ENCODE peak calls at places on chromosomes 11 and 22, in four cellular contexts. One of them, this sample, is unnamed.

GRCh38 chr11:78868563-78868962 is 293.9 kb upstream of the NARS2 start:
- DNase-seq in mesenchymal stem cell: no peak
- DNase-seq in neuronal stem cell: no peak
- DNase-seq in H1: no peak
- DNase-seq in this sample: no peak

GRCh38 chr11:11584937-11585336 is 36.9 kb downstream of the GALNT18 start:
- DNase-seq in mesenchymal stem cell: no peak
- DNase-seq in H1: no peak
- DNase-seq in neuronal stem cell: no peak
- DNase-seq in this sample: no peak

GRCh38 chr11:4105916-4106315 is 11.3 kb downstream of the RRM1 start:
- DNase-seq in neuronal stem cell: no peak
- DNase-seq in H1: no peak
- DNase-seq in mesenchymal stem cell: no peak
- DNase-seq in this sample: no peak

GRCh38 chr11:27041141-27041869 is 690 bp downstream of the BBOX1 start:
- DNase-seq in mesenchymal stem cell: no peak
- DNase-seq in neuronal stem cell: peak
- DNase-seq in H1: no peak
- DNase-seq in this sample: no peak

GRCh38 chr11:63871962-63872832 is 33.3 kb downstream of the MARK2 start:
- DNase-seq in H1: no peak
- DNase-seq in neuronal stem cell: no peak
- DNase-seq in mesenchymal stem cell: peak
- DNase-seq in this sample: peak

GRCh38 chr22:39148727-39149535 is 3.5 kb downstream of the CBX7 start:
- DNase-seq in mesenchymal stem cell: peak
- DNase-seq in H1: peak
- DNase-seq in neuronal stem cell: no peak
- DNase-seq in this sample: peak

GRCh38 chr11:107591446-107592236 is 694 bp downstream of the ELMOD1 start:
- DNase-seq in mesenchymal stem cell: peak
- DNase-seq in neuronal stem cell: peak
- DNase-seq in H1: peak
- DNase-seq in this sample: peak

GRCh38 chr11:119338318-119338890 is 2.3 kb downstream of the C1QTNF5 start:
- DNase-seq in mesenchymal stem cell: no peak
- DNase-seq in H1: peak
- DNase-seq in neuronal stem cell: peak
- DNase-seq in this sample: peak

DNA sequence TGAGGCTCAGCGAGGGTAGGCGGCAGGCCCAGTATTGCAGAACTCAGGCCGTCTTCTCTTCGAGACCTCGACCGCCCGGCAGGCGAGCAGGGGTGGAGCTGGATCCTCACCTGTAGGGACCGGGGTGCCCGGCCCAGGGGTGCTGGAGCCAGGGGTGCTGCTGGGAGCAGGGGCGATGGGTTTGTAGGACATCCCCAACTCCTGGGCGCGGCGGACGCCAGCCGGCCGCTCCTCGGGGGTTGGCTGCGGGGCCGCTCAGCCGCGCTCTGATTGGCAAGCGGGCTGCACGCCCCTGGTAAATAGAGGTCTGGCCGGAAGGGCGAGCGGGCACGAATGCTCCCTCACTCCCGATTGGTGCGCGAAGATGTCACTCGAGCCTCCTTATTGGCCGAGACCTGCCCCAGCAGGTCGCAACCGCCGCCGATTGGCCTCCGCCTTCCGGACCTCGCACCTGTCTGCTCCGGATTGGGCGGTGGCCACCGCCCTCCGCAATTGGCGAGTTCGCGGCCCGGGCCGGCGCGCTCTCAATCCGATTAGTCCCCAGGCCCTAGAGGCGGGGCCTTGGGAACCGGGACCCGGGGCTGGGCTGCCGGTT is at the start of gene CDK2AP2:
- DNase-seq in neuronal stem cell: peak
- DNase-seq in H1: peak
- DNase-seq in mesenchymal stem cell: peak
- DNase-seq in this sample: peak
- H3K4ac ChIP-seq in neuronal stem cell: no peak
- H3K4ac ChIP-seq in H1: no peak
- H3K4ac ChIP-seq in mesenchymal stem cell: peak
- H3K4ac ChIP-seq in this sample: no peak

GRCh38 chr11:128232588-128232987 is 354.8 kb downstream of the ETS1 start:
- DNase-seq in mesenchymal stem cell: no peak
- DNase-seq in H1: no peak
- DNase-seq in neuronal stem cell: no peak
- DNase-seq in this sample: no peak
- H2BK12ac ChIP-seq in mesenchymal stem cell: no peak
- H2BK12ac ChIP-seq in H1: no peak
- H2BK12ac ChIP-seq in neuronal stem cell: no peak
- H2BK12ac ChIP-seq in this sample: no peak

GRCh38 chr11:123536690-123537437 is 106.8 kb downstream of the GRAMD1B start:
- DNase-seq in mesenchymal stem cell: peak
- DNase-seq in H1: no peak
- DNase-seq in neuronal stem cell: no peak
- DNase-seq in this sample: peak
- H3K27ac ChIP-seq in mesenchymal stem cell: no peak
- H3K27ac ChIP-seq in H1: peak
- H3K27ac ChIP-seq in neuronal stem cell: no peak
- H3K27ac ChIP-seq in this sample: peak

DNA sequence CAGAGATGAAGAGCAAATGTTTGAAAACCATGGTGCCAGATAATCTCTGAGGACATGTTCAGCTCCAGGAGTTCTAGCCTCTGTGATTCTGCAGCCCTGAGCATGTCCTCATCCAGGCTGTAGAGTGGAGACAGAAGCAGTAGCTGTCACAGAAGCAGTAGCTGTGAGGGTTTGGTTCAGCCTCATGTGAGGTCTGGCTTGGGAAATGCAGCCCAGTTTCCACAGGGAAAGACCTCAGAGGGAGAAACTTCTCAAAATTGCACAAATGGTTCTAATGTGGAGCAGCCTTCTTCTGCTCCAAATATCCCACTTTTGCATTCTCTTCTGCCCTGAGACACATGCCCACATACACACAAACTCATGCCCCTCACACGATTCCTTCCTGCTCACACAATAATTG is 48.4 kb downstream of the DBX1 start:
- DNase-seq in H1: no peak
- DNase-seq in neuronal stem cell: no peak
- DNase-seq in mesenchymal stem cell: no peak
- DNase-seq in this sample: no peak
- H3K4ac ChIP-seq in H1: no peak
- H3K4ac ChIP-seq in neuronal stem cell: no peak
- H3K4ac ChIP-seq in mesenchymal stem cell: peak
- H3K4ac ChIP-seq in this sample: no peak

GRCh38 chr11:1928891-1929541 is 9.5 kb downstream of the TNNT3 start:
- DNase-seq in mesenchymal stem cell: no peak
- DNase-seq in H1: no peak
- DNase-seq in neuronal stem cell: no peak
- DNase-seq in this sample: no peak
- H2BK12ac ChIP-seq in mesenchymal stem cell: no peak
- H2BK12ac ChIP-seq in H1: no peak
- H2BK12ac ChIP-seq in neuronal stem cell: peak
- H2BK12ac ChIP-seq in this sample: no peak